ENCODE peak calls at places on chromosomes 7 and 10, in four cellular contexts. D is Peyer's patch, L is LHCN-M2, A is A172. Z is an unnamed sample.

GRCh38 chr7:4765776-4766490 is 9.5 kb upstream of the AP5Z1 start:
- DNase-seq in D (no peak), L (no peak), A (no peak), Z (no peak)

GRCh38 chr7:50068850-50069551 is 24.0 kb downstream of the ZPBP start:
- DNase-seq in D (peak; percentile 48), L (peak; percentile 1), A (peak; percentile 66), Z (no peak)

GRCh38 chr10:11355625-11356024 is 255.8 kb downstream of the USP6NL start:
- DNase-seq in D (peak; percentile 15), L (no peak), A (no peak), Z (no peak)

GRCh38 chr7:45920543-45921380 is at the start of gene IGFBP3:
- DNase-seq in D (peak; percentile 57), L (peak; percentile 64), A (peak; percentile 47), Z (peak; percentile 79)

GRCh38 chr7:128446306-128446705 is 9.4 kb upstream of the HILPDA start:
- DNase-seq in D (no peak), L (peak; percentile 38), A (no peak), Z (no peak)

GRCh38 chr10:72087392-72087968 is 871 bp downstream of the SPOCK2 start:
- DNase-seq in D (peak; percentile 76), L (no peak), A (no peak), Z (no peak)

GRCh38 chr7:81803267-81803666 is 33.4 kb upstream of the HGF start:
- DNase-seq in D (no peak), L (no peak), A (no peak), Z (no peak)

GRCh38 chr10:43216931-43217562 is 49.8 kb downstream of the RASGEF1A start:
- DNase-seq in D (no peak), L (no peak), A (no peak), Z (no peak)

GRCh38 chr7:29408841-29409243 is 154.8 kb upstream of the PRR15 start:
- DNase-seq in D (peak; percentile 78), L (peak; percentile 86), A (peak; percentile 77), Z (peak; percentile 56)